ENCODE peak calls at places on chromosomes 2 and 18, in five cellular contexts. B is GM23248, J is coronary artery, R is neural progenitor cell, N is fibroblast of mammary gland. P is an unnamed sample.

GRCh38 chr18:26483633-26484032 is 64.7 kb downstream of the KCTD1 start:
- DNase-seq in B (no peak), J (no peak), R (no peak), N (no peak), P (no peak)

GRCh38 chr18:2625217-2625616 is 30.3 kb upstream of the SMCHD1 start:
- DNase-seq in B (no peak), J (no peak), R (no peak), N (no peak), P (no peak)

GRCh38 chr18:5214583-5215351 is 17.7 kb upstream of the AKAIN1 start:
- DNase-seq in B (no peak), J (no peak), R (no peak), N (no peak), P (no peak)

GRCh38 chr2:43129676-43130547 is 96.5 kb downstream of the ZFP36L2 start:
- DNase-seq in B (no peak), J (no peak), R (no peak), N (peak; percentile 41), P (no peak)

GRCh38 chr18:63198098-63198760 is 121.3 kb downstream of the BCL2 start:
- DNase-seq in B (no peak), J (no peak), R (no peak), N (no peak), P (no peak)

GRCh38 chr2:46983065-46983801 is 67.6 kb upstream of the MCFD2 start:
- DNase-seq in B (peak; percentile 80), J (no peak), R (no peak), N (peak; percentile 74), P (no peak)

GRCh38 chr2:219522111-219523030 is 8.1 kb downstream of the ASIC4 start:
- DNase-seq in B (peak; percentile 94), J (no peak), R (peak; percentile 83), N (peak; percentile 87), P (no peak)

GRCh38 chr2:224126001-224126400 is 86.9 kb upstream of the SERPINE2 start:
- DNase-seq in B (peak; percentile 46), J (no peak), R (no peak), N (no peak), P (no peak)

GRCh38 chr18:13447621-13448020 is 229.1 kb downstream of the LDLRAD4 start:
- DNase-seq in B (peak; percentile 96), J (peak; percentile 79), R (peak; percentile 70), N (peak; percentile 23), P (no peak)

GRCh38 chr2:97969466-97970067 is 26.2 kb downstream of the TMEM131 start:
- DNase-seq in B (peak; percentile 4), J (no peak), R (no peak), N (peak; percentile 32), P (no peak)

GRCh38 chr2:64606495-64607363 is 47.0 kb downstream of the SERTAD2 start:
- DNase-seq in B (peak; percentile 93), J (peak; percentile 88), R (peak; percentile 74), N (peak; percentile 84), P (no peak)
- H3K4me3 ChIP-seq in B (peak overlapping the region; percentile 37), J (peak overlapping the region; percentile 35), R (no peak overlapping the region), N (peak overlapping the region; percentile 13), P (no peak overlapping the region)

GRCh38 chr2:17876590-17876989 is 1.9 kb upstream of the KCNS3 start:
- DNase-seq in B (no peak), J (no peak), R (no peak), N (no peak), P (no peak)

GRCh38 chr2:17877811-17878221 is 651 bp upstream of the KCNS3 start:
- DNase-seq in B (peak; percentile 45), J (no peak), R (peak; percentile 60), N (peak; percentile 5), P (no peak)

GRCh38 chr2:17878222-17879136 is at the start of gene KCNS3:
- DNase-seq in B (peak; percentile 78), J (no peak), R (peak; percentile 88), N (peak; percentile 2), P (no peak)

GRCh38 chr2:17879913-17880274 is 1.4 kb downstream of the KCNS3 start:
- DNase-seq in B (no peak), J (no peak), R (no peak), N (no peak), P (no peak)

GRCh38 chr2:17879137-17879912 is 858 bp downstream of the KCNS3 start:
- DNase-seq in B (peak; percentile 85), J (peak; percentile 82), R (peak; percentile 93), N (peak; percentile 46), P (no peak)
- H3K4me3 ChIP-seq in B (peak overlapping the region; percentile 78), J (peak overlapping the region; percentile 75), R (peak overlapping the region; percentile 92), N (peak overlapping the region; percentile 50), P (peak overlapping the region; percentile 56)

GRCh38 chr2:241842620-241843211 is 16.0 kb downstream of the PDCD1 start:
- DNase-seq in B (no peak), J (peak; percentile 79), R (no peak), N (no peak), P (no peak)

GRCh38 chr2:241842067-241842415 is 16.7 kb downstream of the PDCD1 start:
- DNase-seq in B (no peak), J (no peak), R (no peak), N (no peak), P (no peak)

GRCh38 chr2:241844831-241845578 is 13.7 kb downstream of the PDCD1 start:
- DNase-seq in B (no peak), J (no peak), R (no peak), N (no peak), P (no peak)

GRCh38 chr2:241844066-241844728 is 14.5 kb downstream of the PDCD1 start:
- DNase-seq in B (peak; percentile 86), J (peak; percentile 82), R (peak; percentile 79), N (peak; percentile 23), P (no peak)

DNA sequence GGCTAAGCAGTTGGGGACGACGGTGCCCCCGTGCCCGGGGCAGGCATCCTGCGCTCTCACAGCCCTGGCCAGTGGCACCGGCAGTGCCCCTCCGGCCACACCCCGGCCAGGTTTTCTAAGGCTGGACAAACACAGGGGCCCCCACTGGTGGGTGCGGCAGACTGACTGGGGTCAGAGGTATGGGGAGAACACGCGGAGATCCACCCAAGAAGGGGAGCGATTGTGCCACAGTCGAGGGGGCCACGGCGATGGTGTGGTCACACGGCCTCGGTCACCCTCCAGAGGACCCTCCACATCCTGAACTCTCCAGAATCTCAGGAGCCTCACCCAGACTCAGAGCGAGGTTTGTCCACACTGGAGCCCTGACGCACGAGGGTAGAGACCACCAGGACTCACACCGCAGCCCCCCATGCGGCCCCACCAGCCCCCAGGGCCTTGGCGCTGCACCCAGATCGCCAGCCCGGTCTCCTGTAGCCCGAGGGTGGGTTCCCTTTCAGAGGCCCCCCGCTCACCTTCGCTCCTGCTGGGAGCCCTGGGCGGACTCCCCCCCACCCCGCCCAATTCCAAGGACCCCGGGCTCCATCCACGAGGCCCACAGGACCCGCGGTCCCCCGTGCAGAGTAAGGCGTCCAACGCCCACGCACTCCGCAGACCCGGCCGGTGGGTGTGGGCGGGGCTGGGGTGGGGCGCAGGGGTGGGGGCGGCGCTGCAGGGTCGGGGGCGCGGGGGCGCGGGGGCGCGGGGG is 15.2 kb downstream of the PDCD1 start:
- DNase-seq in B (no peak), J (peak; percentile 73), R (no peak), N (no peak), P (no peak)
- H3K4me3 ChIP-seq in B (no peak overlapping the region), J (peak overlapping the region; percentile 75), R (no peak overlapping the region), N (no peak overlapping the region), P (no peak overlapping the region)

GRCh38 chr18:55869547-55869946 is 281.6 kb upstream of the TCF4 start:
- DNase-seq in B (peak; percentile 23), J (no peak), R (no peak), N (peak; percentile 58), P (no peak)
- H3K4me3 ChIP-seq in B (peak overlapping the region; percentile 35), J (no peak overlapping the region), R (no peak overlapping the region), N (no peak overlapping the region), P (no peak overlapping the region)

DNA sequence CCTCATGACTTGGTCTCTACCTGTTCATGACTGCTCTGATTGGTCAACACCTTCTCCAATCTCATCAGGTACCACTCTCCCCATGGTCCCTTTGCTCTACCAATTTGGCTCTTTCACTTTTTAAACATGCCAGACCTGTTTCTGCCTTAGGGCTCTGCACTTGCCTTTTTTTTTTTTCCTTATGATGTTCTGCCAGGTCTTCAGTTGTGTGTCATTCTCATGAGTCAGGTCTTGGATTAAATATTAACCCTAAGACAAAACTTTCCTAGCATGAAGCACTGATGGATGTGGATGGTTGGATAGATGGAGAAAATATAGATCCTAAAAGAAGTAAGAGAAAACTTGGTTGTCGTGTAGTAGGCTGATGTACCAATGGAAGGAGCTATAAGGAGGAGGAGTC is 219.3 kb downstream of the TTC32 start:
- DNase-seq in B (peak; percentile 53), J (no peak), R (no peak), N (peak; percentile 63), P (no peak)
- H3K4me3 ChIP-seq in B (no peak overlapping the region), J (no peak overlapping the region), R (no peak overlapping the region), N (no peak overlapping the region), P (no peak overlapping the region)

GRCh38 chr2:132670961-132671781 is 1.2 kb upstream of the LYPD1 start:
- DNase-seq in B (peak; percentile 65), J (no peak), R (peak; percentile 55), N (peak; percentile 77), P (peak; percentile 69)
- H3K4me3 ChIP-seq in B (peak overlapping the region; percentile 65), J (peak overlapping the region; percentile 67), R (peak overlapping the region; percentile 65), N (no peak overlapping the region), P (peak overlapping the region; percentile 53)

P was measured in skeletal muscle cell.